ENCODE peak calls at places on chromosomes 12 and 14, in ten cellular contexts. X, P, Z, O, J, Q, W, K, G and A are unnamed samples. For H3K9me3, H3K27me3 and H3K36me3, the result is how much of the 10 kb centered on the place peaks cover.

GRCh38 chr12:74021937-74022336 is 515.7 kb upstream of the ATXN7L3B start:
- DNase-seq in G (peak), P (peak), J (peak), O (no peak), K (no peak), X (peak), Z (peak), W (peak), Q (peak), A (no peak)

GRCh38 chr14:79134346-79134745 is 964.2 kb downstream of the NRXN3 start:
- DNase-seq in K (no peak), O (no peak), G (no peak), J (no peak), W (no peak), Z (no peak), X (no peak), Q (no peak), P (no peak), A (no peak)

GRCh38 chr12:121461048-121461447 is 61.1 kb downstream of the RNF34 start:
- DNase-seq in G (no peak), K (no peak), O (no peak), P (no peak), Z (no peak), Q (no peak), W (no peak), X (no peak), J (no peak), A (no peak)

GRCh38 chr12:100793182-100793581 is 1.4 kb upstream of the ANO4 start:
- DNase-seq in X (no peak), Z (no peak), P (no peak), O (no peak), W (no peak), Q (no peak), K (no peak), G (no peak), J (no peak), A (no peak)

GRCh38 chr12:111408686-111409402 is 3.1 kb downstream of the SH2B3 start:
- DNase-seq in Q (no peak), G (no peak), W (no peak), J (no peak), X (no peak), K (no peak), Z (no peak), O (no peak), P (no peak), A (no peak)

GRCh38 chr12:124744659-124745467 is 118.8 kb downstream of the SCARB1 start:
- DNase-seq in J (peak), W (no peak), O (no peak), P (no peak), Q (no peak), Z (no peak), X (no peak), K (no peak), G (no peak), A (no peak)

GRCh38 chr14:58151264-58151700 is 731 bp downstream of the ARMH4 start:
- DNase-seq in P (no peak), X (no peak), O (no peak), Q (no peak), Z (no peak), G (no peak), K (no peak), W (no peak), J (no peak), A (no peak)

GRCh38 chr12:88650715-88651114 is 70.4 kb upstream of the KITLG start:
- DNase-seq in O (no peak), J (no peak), W (no peak), G (no peak), Z (no peak), Q (no peak), K (no peak), X (no peak), P (no peak), A (no peak)

GRCh38 chr12:12474931-12475485 is 87.7 kb downstream of the DUSP16 start:
- DNase-seq in G (no peak), P (no peak), J (peak), Z (no peak), Q (no peak), O (peak), X (no peak), W (no peak), K (no peak), A (peak)

GRCh38 chr12:75784591-75784990 is 247.0 kb downstream of the PHLDA1 start:
- DNase-seq in Q (peak), K (no peak), P (no peak), Z (peak), G (peak), X (peak), J (no peak), W (no peak), O (peak), A (no peak)

GRCh38 chr14:55802986-55803431 is 223.0 kb downstream of the KTN1 start:
- DNase-seq in W (no peak), O (no peak), K (no peak), Z (no peak), Q (no peak), P (no peak), J (peak), X (no peak), G (no peak), A (no peak)

GRCh38 chr12:13534645-13535398 is 338.3 kb downstream of the EMP1 start:
- DNase-seq in O (no peak), Q (peak), P (peak), K (no peak), W (peak), Z (peak), X (peak), G (peak), J (peak), A (peak)

GRCh38 chr12:41277019-41277770 is 89.1 kb downstream of the PDZRN4 start:
- DNase-seq in X (no peak), Z (no peak), P (peak), G (no peak), Q (no peak), K (no peak), J (peak), O (peak), W (no peak), A (peak)

GRCh38 chr14:69154779-69155178 is 1.9 kb upstream of the DCAF5 start:
- DNase-seq in G (no peak), Q (peak), X (no peak), K (no peak), Z (no peak), P (no peak), J (no peak), O (no peak), W (no peak), A (no peak)

GRCh38 chr12:122067966-122068365 is 10.6 kb upstream of the MLXIP start:
- DNase-seq in Q (no peak), J (no peak), W (no peak), O (peak), X (peak), Z (peak), K (no peak), G (peak), P (no peak), A (no peak)

GRCh38 chr14:69712637-69713088 is 54.3 kb upstream of the SRSF5 start:
- DNase-seq in J (no peak), W (peak), P (no peak), O (no peak), Z (peak), Q (no peak), X (peak), G (peak), K (no peak), A (no peak)

GRCh38 chr14:50040401-50040775 is 76.0 kb downstream of the VCPKMT start:
- DNase-seq in G (peak), X (no peak), P (no peak), K (no peak), J (no peak), O (peak), Z (no peak), W (no peak), Q (no peak), A (peak)

GRCh38 chr12:65536876-65537661 is 258.6 kb downstream of the MSRB3 start:
- DNase-seq in W (no peak), Q (no peak), J (no peak), K (no peak), Z (no peak), O (no peak), X (peak), G (peak), P (no peak), A (no peak)

GRCh38 chr14:66009104-66009503 is 477.1 kb upstream of the CCDC196 start:
- DNase-seq in G (no peak), X (peak), Z (no peak), O (no peak), K (no peak), P (no peak), W (no peak), J (no peak), Q (no peak), A (no peak)

GRCh38 chr14:99779751-99780150 is 13.5 kb upstream of the EML1 start:
- DNase-seq in G (no peak), X (no peak), J (no peak), K (no peak), W (no peak), Q (no peak), Z (no peak), O (no peak), P (no peak), A (no peak)

GRCh38 chr12:107344035-107344808 is 250.9 kb upstream of the CRY1 start:
- DNase-seq in Q (no peak), G (no peak), W (no peak), O (no peak), X (no peak), J (no peak), Z (no peak), K (no peak), P (no peak), A (no peak)

GRCh38 chr12:121697093-121697698 is 15.4 kb upstream of the TMEM120B start:
- DNase-seq in Z (no peak), G (no peak), J (peak), K (no peak), O (peak), X (no peak), P (no peak), W (no peak), Q (no peak), A (peak)

GRCh38 chr12:105748806-105749600 is 389.8 kb downstream of the NUAK1 start:
- DNase-seq in P (no peak), J (no peak), O (no peak), W (no peak), K (no peak), Z (peak), X (peak), G (no peak), Q (peak), A (no peak)

GRCh38 chr14:33210304-33210703 is 271.6 kb downstream of the NPAS3 start:
- DNase-seq in Z (no peak), P (peak), W (no peak), X (no peak), J (no peak), K (no peak), O (no peak), Q (no peak), G (no peak), A (no peak)

DNA sequence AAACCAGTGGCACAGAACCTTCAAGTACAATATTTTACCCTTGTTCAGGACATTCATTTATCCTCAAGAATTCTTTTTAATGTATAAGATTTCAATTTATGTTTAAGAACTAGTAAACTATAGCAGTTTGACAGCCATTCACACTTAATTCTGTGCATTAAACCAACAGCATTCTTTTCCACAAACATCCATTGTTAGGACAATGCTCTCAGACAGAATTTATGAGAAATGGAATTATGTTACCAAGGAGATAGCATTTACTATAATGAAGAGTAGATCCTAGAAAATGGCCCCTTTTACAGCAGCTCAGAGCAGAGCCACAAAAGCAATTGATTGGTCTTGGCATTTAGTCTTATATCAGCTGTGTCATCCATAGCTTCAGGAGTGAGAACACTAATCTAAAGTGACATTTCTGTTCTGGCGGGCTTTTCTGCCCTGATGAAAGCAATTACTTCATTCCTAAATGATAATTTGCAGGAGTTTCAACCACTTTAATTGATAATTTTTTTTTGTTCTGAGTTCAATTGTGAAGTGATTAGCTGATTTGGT is 268.9 kb downstream of the NPAS3 start:
- DNase-seq in X (no peak), G (no peak), K (no peak), P (no peak), J (no peak), W (no peak), Z (no peak), O (no peak), Q (no peak), A (no peak)
- H3K9me3 ChIP-seq in X (under half), G (under half), K (under half), P (under half), J (under half), W (under half), Z (under half), O (under half), Q (under half), A (under half)

GRCh38 chr12:130043685-130044421 is 118.4 kb upstream of the FZD10 start:
- DNase-seq in X (no peak), P (no peak), Q (no peak), J (no peak), K (no peak), Z (no peak), W (no peak), O (no peak), G (no peak), A (no peak)

GRCh38 chr12:130044991-130045621 is 117.2 kb upstream of the FZD10 start:
- DNase-seq in O (no peak), K (no peak), Q (no peak), W (no peak), J (no peak), Z (no peak), X (no peak), G (no peak), P (peak), A (no peak)

GRCh38 chr12:130041983-130042812 is 120.1 kb upstream of the FZD10 start:
- DNase-seq in J (peak), G (peak), O (no peak), Q (peak), X (no peak), Z (peak), K (peak), W (peak), P (peak), A (no peak)
- H3K27me3 ChIP-seq in J (under half), G (under half), O (under half), Q (under half), X (under half), Z (half or more), K (under half), W (half or more), P (half or more), A (under half)

DNA sequence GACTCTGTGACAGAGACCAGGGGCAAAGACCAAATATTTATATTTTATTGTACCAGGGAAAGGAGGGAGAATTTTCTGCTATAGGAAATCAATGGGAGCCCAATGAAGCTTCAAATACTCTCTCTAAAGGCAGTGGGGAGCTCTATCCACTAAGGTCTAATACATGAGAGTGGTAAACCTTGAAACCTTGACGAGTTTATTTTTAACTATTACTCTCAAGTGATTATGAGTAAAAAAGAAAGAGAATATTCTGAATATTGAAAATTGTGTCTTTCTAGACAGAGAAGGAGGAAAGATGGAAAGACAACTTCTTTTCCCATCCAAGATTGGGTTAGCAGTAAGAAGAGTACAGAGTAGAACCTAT is 1722.1 kb upstream of the SEL1L start:
- DNase-seq in W (no peak), P (no peak), X (no peak), G (no peak), Z (no peak), O (no peak), K (no peak), Q (no peak), J (no peak), A (no peak)
- H3K36me3 ChIP-seq in W (under half), P (under half), X (under half), G (under half), Z (under half), O (under half), K (under half), Q (under half), J (under half), A (under half)

DNA sequence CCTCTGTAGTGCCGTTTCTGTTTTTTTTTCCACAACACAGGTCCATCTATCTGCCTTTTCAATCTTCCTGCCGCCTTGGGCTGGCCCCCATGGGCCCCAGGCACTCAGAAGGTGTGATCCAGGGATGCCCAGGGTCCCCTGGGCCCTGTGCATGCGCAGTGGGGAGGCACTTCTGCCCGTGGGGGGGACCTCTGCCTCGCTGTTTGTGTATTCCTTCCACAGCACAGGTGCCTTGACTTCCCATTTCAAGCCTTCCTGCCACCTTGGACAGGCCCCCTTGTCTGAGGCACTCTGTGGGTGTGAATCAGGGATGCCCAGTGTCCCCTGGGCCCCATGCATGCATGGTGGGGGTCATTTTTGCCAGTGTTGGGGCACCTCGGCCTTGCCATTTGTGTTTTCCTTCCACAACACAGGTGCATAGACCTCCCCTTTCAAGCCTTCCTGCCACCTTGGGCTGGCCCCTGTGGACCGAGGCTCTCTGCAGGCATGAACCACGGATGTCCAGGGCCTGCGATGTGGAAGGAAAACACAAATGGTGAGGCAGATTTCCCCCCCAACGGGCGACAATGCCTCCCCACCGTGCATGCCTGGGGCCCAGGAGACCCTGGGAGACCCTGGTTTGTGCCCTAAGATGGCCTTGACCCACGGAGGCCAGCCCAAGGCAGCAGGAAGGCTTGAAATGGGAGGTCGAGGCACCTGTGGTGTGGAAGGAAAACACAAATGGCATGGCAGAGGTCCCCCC is 366.5 kb downstream of the ALG10 start:
- DNase-seq in W (no peak), Q (no peak), J (no peak), K (no peak), P (no peak), G (no peak), Z (no peak), O (no peak), X (peak), A (no peak)
- H3K9me3 ChIP-seq in W (under half), Q (under half), J (under half), K (under half), P (under half), G (under half), Z (under half), O (under half), X (under half), A (under half)

GRCh38 chr12:114448618-114448933 is 42.6 kb upstream of the TBX5 start:
- DNase-seq in X (peak), O (no peak), Q (no peak), K (no peak), W (no peak), Z (no peak), J (no peak), P (no peak), G (no peak), A (no peak)
- H3K27me3 ChIP-seq in X (under half), O (under half), Q (under half), K (under half), W (half or more), Z (under half), J (under half), P (half or more), G (half or more), A (under half)

GRCh38 chr14:30655658-30656057 is 33.5 kb downstream of the SCFD1 start:
- DNase-seq in J (no peak), Z (no peak), Q (no peak), P (no peak), W (no peak), X (no peak), K (no peak), O (no peak), G (no peak), A (no peak)

GRCh38 chr14:30648471-30648870 is 26.4 kb downstream of the SCFD1 start:
- DNase-seq in Z (no peak), G (no peak), Q (no peak), W (no peak), K (no peak), X (no peak), J (no peak), P (no peak), O (no peak), A (no peak)

GRCh38 chr14:30656190-30656632 is 34.1 kb downstream of the SCFD1 start:
- DNase-seq in X (peak), W (no peak), K (no peak), O (peak), Q (peak), P (no peak), Z (no peak), G (peak), J (peak), A (peak)

GRCh38 chr14:30655124-30655523 is 33.0 kb downstream of the SCFD1 start:
- DNase-seq in O (no peak), P (no peak), X (no peak), Q (no peak), Z (no peak), K (no peak), J (no peak), G (no peak), W (no peak), A (no peak)

DNA sequence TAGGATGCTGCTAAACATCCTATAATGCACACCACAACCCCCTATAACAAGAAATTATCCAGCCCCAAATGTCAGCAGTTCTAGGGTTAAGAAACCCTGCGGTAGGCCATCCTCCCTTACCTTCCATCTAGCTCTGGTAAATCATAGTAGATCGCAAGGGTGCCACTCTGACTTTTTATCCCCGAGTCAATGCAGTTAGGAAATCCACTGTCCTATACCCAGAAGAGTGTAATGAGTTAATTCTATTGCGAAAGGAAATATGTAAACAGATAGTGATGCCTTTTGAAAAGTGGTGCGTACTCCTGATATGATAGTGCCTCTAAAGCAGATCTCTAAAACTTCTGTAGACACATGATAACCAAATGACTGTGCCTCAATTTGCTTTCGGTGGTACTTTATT is 29.8 kb downstream of the SCFD1 start:
- DNase-seq in G (no peak), Q (no peak), W (no peak), O (no peak), X (no peak), K (no peak), P (no peak), Z (no peak), J (no peak), A (no peak)
- H3K36me3 ChIP-seq in G (under half), Q (under half), W (half or more), O (under half), X (half or more), K (under half), P (half or more), Z (half or more), J (half or more), A (half or more)

GRCh38 chr12:23742574-23742973 is 206.9 kb downstream of the SOX5 start:
- DNase-seq in G (no peak), W (no peak), Z (no peak), X (no peak), Q (no peak), J (no peak), K (no peak), P (no peak), O (no peak), A (no peak)
- H3K9me3 ChIP-seq in G (under half), W (under half), Z (under half), X (under half), Q (under half), J (under half), K (under half), P (under half), O (under half), A (under half)